ENCODE peak calls at places on chromosomes 16 and 17, in eight cellular contexts. S is sigmoid colon, Q is body of pancreas, T is fibroblast of lung, G is uterus, I is HCT116, X is K562, D is PC-3. R is an unnamed sample.

GRCh38 chr16:21101631-21102420 is 48.8 kb downstream of the DNAH3 start:
- DNase-seq in S (no peak), Q (no peak), T (peak; percentile 27), G (no peak), I (peak; percentile 19), X (peak; percentile 51), D (peak; percentile 30), R (no peak)

GRCh38 chr17:17417718-17418151 is 59.1 kb upstream of the MED9 start:
- DNase-seq in S (peak; percentile 22), Q (no peak), T (no peak), G (no peak), I (no peak), X (peak; percentile 44), D (no peak), R (no peak)

GRCh38 chr16:12062343-12063003 is 85.9 kb downstream of the SNX29 start:
- DNase-seq in S (peak; percentile 93), Q (peak; percentile 75), T (peak; percentile 87), G (peak; percentile 54), I (peak; percentile 4), X (no peak), D (peak; percentile 74), R (peak; percentile 89)

GRCh38 chr17:82283208-82283749 is 9.8 kb upstream of the CSNK1D start:
- DNase-seq in S (no peak), Q (no peak), T (peak; percentile 84), G (no peak), I (no peak), X (no peak), D (peak; percentile 84), R (no peak)

GRCh38 chr17:45719335-45720071 is 64.6 kb upstream of the CRHR1 start:
- DNase-seq in S (no peak), Q (peak; percentile 20), T (peak; percentile 89), G (no peak), I (peak; percentile 64), X (peak; percentile 25), D (peak; percentile 97), R (no peak)

GRCh38 chr17:28112199-28112995 is 69.9 kb downstream of the NLK start:
- DNase-seq in S (no peak), Q (no peak), T (peak; percentile 24), G (no peak), I (no peak), X (no peak), D (peak; percentile 16), R (no peak)

GRCh38 chr17:77404812-77405581 is 264.2 kb downstream of the SEC14L1 start:
- DNase-seq in S (no peak), Q (peak; percentile 69), T (peak; percentile 84), G (peak; percentile 46), I (no peak), X (no peak), D (peak; percentile 93), R (peak; percentile 91)

GRCh38 chr16:82653550-82654511 is 27.1 kb downstream of the CDH13 start:
- DNase-seq in S (peak; percentile 56), Q (no peak), T (peak; percentile 94), G (peak; percentile 18), I (peak; percentile 37), X (no peak), D (peak; percentile 81), R (no peak)

GRCh38 chr16:13919330-13919682 is 648 bp upstream of the ERCC4 start:
- DNase-seq in S (no peak), Q (peak; percentile 41), T (peak; percentile 41), G (no peak), I (peak; percentile 51), X (peak; percentile 52), D (peak; percentile 50), R (no peak)

GRCh38 chr16:83105279-83106077 is 478.7 kb downstream of the CDH13 start:
- DNase-seq in S (no peak), Q (no peak), T (no peak), G (no peak), I (no peak), X (no peak), D (no peak), R (no peak)

GRCh38 chr17:7253082-7253481 is 1.1 kb downstream of the ELP5 start:
- DNase-seq in S (no peak), Q (no peak), T (no peak), G (no peak), I (no peak), X (no peak), D (no peak), R (no peak)

GRCh38 chr17:7251330-7252175 is at the start of gene CTDNEP1:
- DNase-seq in S (peak; percentile 99), Q (peak; percentile 99), T (peak; percentile 99), G (peak; percentile 97), I (peak; percentile 99), X (peak; percentile 92), D (peak; percentile 98), R (peak; percentile 99)

GRCh38 chr17:7254511-7254910 is 2.5 kb downstream of the ELP5 start:
- DNase-seq in S (no peak), Q (no peak), T (no peak), G (no peak), I (no peak), X (no peak), D (no peak), R (no peak)

GRCh38 chr17:7250655-7251329 is 742 bp downstream of the CTDNEP1 start:
- DNase-seq in S (no peak), Q (no peak), T (no peak), G (no peak), I (no peak), X (no peak), D (no peak), R (peak; percentile 71)

GRCh38 chr17:7252176-7253043 is at the start of gene ELP5:
- DNase-seq in S (peak; percentile 97), Q (peak; percentile 96), T (peak; percentile 94), G (peak; percentile 94), I (peak; percentile 92), X (peak; percentile 84), D (peak; percentile 86), R (peak; percentile 86)
- TF ChIP-seq CTCF in S (no peak), Q (peak; percentile 20), T (no peak), G (peak; percentile 34), I (no peak), X (no peak), D (peak; percentile 43), R (peak; percentile 15)

GRCh38 chr17:50214986-50215730 is 13.7 kb upstream of the COL1A1 start:
- DNase-seq in S (no peak), Q (no peak), T (no peak), G (peak; percentile 37), I (no peak), X (no peak), D (no peak), R (no peak)

GRCh38 chr17:50210249-50211225 is 9.1 kb upstream of the COL1A1 start:
- DNase-seq in S (peak; percentile 94), Q (peak; percentile 65), T (peak; percentile 99), G (peak; percentile 92), I (no peak), X (peak; percentile 48), D (peak; percentile 84), R (peak; percentile 92)

GRCh38 chr17:50212121-50212843 is 10.9 kb upstream of the COL1A1 start:
- DNase-seq in S (peak; percentile 91), Q (no peak), T (peak; percentile 84), G (peak; percentile 87), I (no peak), X (peak; percentile 77), D (no peak), R (peak; percentile 63)

GRCh38 chr17:50211249-50212120 is 10.1 kb upstream of the COL1A1 start:
- DNase-seq in S (peak; percentile 76), Q (no peak), T (no peak), G (peak; percentile 54), I (no peak), X (no peak), D (no peak), R (no peak)

GRCh38 chr17:50213026-50214015 is 11.9 kb upstream of the COL1A1 start:
- DNase-seq in S (no peak), Q (no peak), T (no peak), G (peak; percentile 23), I (no peak), X (peak; percentile 51), D (no peak), R (peak; percentile 49)
- H3K4me1 ChIP-seq in S (peaks cover 56% of the 10 kb centered on the region), Q (peaks cover 2% of the 10 kb centered on the region), T (peaks cover 51% of the 10 kb centered on the region), G (peaks cover 31% of the 10 kb centered on the region), I (peaks cover 36% of the 10 kb centered on the region), X (peaks cover 42% of the 10 kb centered on the region), D (peaks cover 26% of the 10 kb centered on the region), R (peaks cover 20% of the 10 kb centered on the region)

GRCh38 chr16:79595261-79595660 is 5.3 kb downstream of the MAF start:
- DNase-seq in S (no peak), Q (no peak), T (no peak), G (no peak), I (no peak), X (no peak), D (no peak), R (no peak)
- H3K4me3 ChIP-seq in S (peak overlapping the region; percentile 72), Q (no peak overlapping the region), T (peak overlapping the region; percentile 65), G (peak overlapping the region; percentile 82), I (no peak overlapping the region), X (no peak overlapping the region), D (no peak overlapping the region), R (peak overlapping the region; percentile 97)

GRCh38 chr17:38883592-38884526 is 14.0 kb downstream of the LASP1 start:
- DNase-seq in S (no peak), Q (no peak), T (peak; percentile 57), G (no peak), I (no peak), X (no peak), D (no peak), R (no peak)
- TF ChIP-seq CTCF in S (no peak), Q (no peak), T (peak; percentile 5), G (no peak), I (no peak), X (no peak), D (no peak), R (no peak)

DNA sequence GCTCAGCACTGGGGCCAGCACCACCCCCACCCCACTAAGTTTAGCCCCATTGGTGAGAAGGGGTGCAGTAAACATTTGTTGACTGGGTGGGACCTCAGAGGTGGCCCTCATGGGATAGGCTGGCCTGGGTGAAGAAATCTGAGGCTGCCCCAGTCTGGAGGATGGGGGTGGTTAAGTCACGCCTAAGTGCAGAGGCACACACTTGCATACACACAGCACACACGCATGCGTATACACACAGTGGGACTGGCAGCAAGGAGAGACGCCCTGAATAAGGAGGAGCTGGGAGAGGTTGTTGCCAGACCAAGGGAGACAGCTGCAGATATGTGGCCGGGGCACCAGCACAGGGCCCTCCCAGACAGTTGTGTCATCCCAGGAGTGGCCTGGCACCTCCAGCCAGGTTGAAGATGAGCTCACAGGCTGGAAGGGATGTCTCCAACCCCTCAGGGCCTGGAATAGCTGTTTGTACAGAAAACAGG is 3.0 kb upstream of the BCAR1 start:
- DNase-seq in S (peak; percentile 66), Q (peak; percentile 3), T (peak; percentile 60), G (no peak), I (no peak), X (no peak), D (peak; percentile 68), R (peak; percentile 69)
- H3K4me1 ChIP-seq in S (peaks cover 96% of the 10 kb centered on the region), Q (peaks cover 71% of the 10 kb centered on the region), T (peaks cover 70% of the 10 kb centered on the region), G (peaks cover 73% of the 10 kb centered on the region), I (peaks cover 68% of the 10 kb centered on the region), X (peaks cover 65% of the 10 kb centered on the region), D (peaks cover 28% of the 10 kb centered on the region), R (peaks cover 78% of the 10 kb centered on the region)

DNA sequence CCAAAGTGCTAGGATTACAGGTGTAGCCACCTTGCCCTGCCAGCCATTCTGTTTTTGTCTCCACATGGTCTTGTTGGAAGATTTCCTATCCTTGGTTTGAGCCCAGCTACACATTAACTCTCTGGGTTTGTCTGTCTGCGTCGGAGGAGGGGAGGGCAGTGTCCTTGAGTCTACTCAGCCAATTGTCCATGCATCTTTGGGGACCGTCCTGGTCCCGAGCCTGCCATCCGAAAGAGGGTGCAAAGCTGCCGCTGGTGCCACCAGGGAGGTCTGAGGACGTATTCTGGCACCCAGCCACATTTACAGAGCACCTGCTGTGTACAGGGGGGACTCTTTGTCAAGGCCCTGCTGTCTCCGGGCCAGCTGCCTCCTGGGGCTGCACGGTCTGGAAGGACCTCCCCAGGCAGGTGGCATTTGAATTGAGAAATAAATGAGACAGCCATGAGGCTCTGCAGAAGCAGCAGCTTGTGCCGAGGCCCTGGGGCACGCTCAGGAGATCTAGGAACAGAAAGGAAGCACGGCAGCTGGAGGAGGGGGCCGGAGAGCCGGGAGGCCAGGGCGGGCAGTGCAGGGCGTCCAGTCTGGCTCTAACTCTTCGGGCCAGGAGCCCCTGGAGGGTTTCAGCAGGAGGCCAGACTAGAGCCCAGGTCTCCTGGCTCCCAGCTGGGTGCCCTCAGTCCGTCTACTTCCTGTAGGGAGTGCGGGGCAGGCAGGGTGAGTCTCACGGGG is 1.5 kb downstream of the CYBA start:
- DNase-seq in S (no peak), Q (no peak), T (no peak), G (no peak), I (no peak), X (no peak), D (no peak), R (no peak)
- H3K4me3 ChIP-seq in S (peak overlapping the region; percentile 62), Q (no peak overlapping the region), T (peak overlapping the region; percentile 74), G (no peak overlapping the region), I (peak overlapping the region; percentile 99), X (peak overlapping the region; percentile 84), D (no peak overlapping the region), R (peak overlapping the region; percentile 84)